ENCODE peak calls at places on chromosome 3, in six cellular contexts. One of them, this sample, is unnamed.
A peak's percentile ranks its signal among the peaks of the same experiment; 100 is the strongest.

GRCh38 chr3:183073839-183074615 is 25.3 kb downstream of the MCCC1 start:
- DNase-seq in choroid plexus epithelial cell: no peak
- DNase-seq in gastrocnemius medialis: no peak
- DNase-seq in left cardiac atrium: no peak
- DNase-seq in uterus: no peak
- DNase-seq in activated CD4-positive, CD25-positive, alpha-beta regulatory T cell: no peak
- DNase-seq in this sample: no peak

GRCh38 chr3:150194957-150195356 is 213.1 kb upstream of the TSC22D2 start:
- DNase-seq in left cardiac atrium: no peak
- DNase-seq in gastrocnemius medialis: no peak
- DNase-seq in choroid plexus epithelial cell: no peak
- DNase-seq in activated CD4-positive, CD25-positive, alpha-beta regulatory T cell: no peak
- DNase-seq in uterus: no peak
- DNase-seq in this sample: no peak

GRCh38 chr3:170307998-170308398 is 49.5 kb upstream of the SKIL start:
- DNase-seq in gastrocnemius medialis: no peak
- DNase-seq in choroid plexus epithelial cell: no peak
- DNase-seq in activated CD4-positive, CD25-positive, alpha-beta regulatory T cell: no peak
- DNase-seq in left cardiac atrium: no peak
- DNase-seq in uterus: no peak
- DNase-seq in this sample: no peak

GRCh38 chr3:114706591-114707224 is 412.9 kb downstream of the TIGIT start:
- DNase-seq in uterus: no peak
- DNase-seq in activated CD4-positive, CD25-positive, alpha-beta regulatory T cell: no peak
- DNase-seq in left cardiac atrium: no peak
- DNase-seq in gastrocnemius medialis: peak; percentile 28
- DNase-seq in choroid plexus epithelial cell: peak; percentile 47
- DNase-seq in this sample: no peak

GRCh38 chr3:107752202-107752990 is 229.6 kb downstream of the BBX start:
- DNase-seq in choroid plexus epithelial cell: peak; percentile 68
- DNase-seq in left cardiac atrium: no peak
- DNase-seq in gastrocnemius medialis: no peak
- DNase-seq in activated CD4-positive, CD25-positive, alpha-beta regulatory T cell: no peak
- DNase-seq in uterus: no peak
- DNase-seq in this sample: no peak

GRCh38 chr3:190481779-190482178 is 32.1 kb upstream of the TMEM207 start:
- DNase-seq in gastrocnemius medialis: no peak
- DNase-seq in activated CD4-positive, CD25-positive, alpha-beta regulatory T cell: no peak
- DNase-seq in uterus: no peak
- DNase-seq in choroid plexus epithelial cell: no peak
- DNase-seq in left cardiac atrium: no peak
- DNase-seq in this sample: no peak

GRCh38 chr3:160808838-160809237 is 52.8 kb downstream of the PPM1L start:
- DNase-seq in gastrocnemius medialis: peak; percentile 69
- DNase-seq in left cardiac atrium: peak; percentile 39
- DNase-seq in uterus: no peak
- DNase-seq in choroid plexus epithelial cell: no peak
- DNase-seq in activated CD4-positive, CD25-positive, alpha-beta regulatory T cell: no peak
- DNase-seq in this sample: peak; percentile 77

GRCh38 chr3:19934098-19934566 is at the start of gene EFHB:
- DNase-seq in gastrocnemius medialis: no peak
- DNase-seq in left cardiac atrium: peak; percentile 44
- DNase-seq in uterus: no peak
- DNase-seq in choroid plexus epithelial cell: peak; percentile 50
- DNase-seq in activated CD4-positive, CD25-positive, alpha-beta regulatory T cell: no peak
- DNase-seq in this sample: no peak

GRCh38 chr3:161104561-161105551 is at the start of gene B3GALNT1:
- DNase-seq in gastrocnemius medialis: no peak
- DNase-seq in left cardiac atrium: peak; percentile 71
- DNase-seq in choroid plexus epithelial cell: peak; percentile 50
- DNase-seq in uterus: peak; percentile 40
- DNase-seq in activated CD4-positive, CD25-positive, alpha-beta regulatory T cell: no peak
- DNase-seq in this sample: peak; percentile 78

GRCh38 chr3:194756460-194757355 is 71.0 kb downstream of the FAM43A start:
- DNase-seq in gastrocnemius medialis: peak; percentile 54
- DNase-seq in choroid plexus epithelial cell: no peak
- DNase-seq in left cardiac atrium: no peak
- DNase-seq in activated CD4-positive, CD25-positive, alpha-beta regulatory T cell: no peak
- DNase-seq in uterus: peak; percentile 28
- DNase-seq in this sample: no peak

GRCh38 chr3:36734742-36735141 is 29.6 kb downstream of the DCLK3 start:
- DNase-seq in left cardiac atrium: no peak
- DNase-seq in activated CD4-positive, CD25-positive, alpha-beta regulatory T cell: no peak
- DNase-seq in choroid plexus epithelial cell: peak; percentile 3
- DNase-seq in uterus: no peak
- DNase-seq in gastrocnemius medialis: no peak
- DNase-seq in this sample: no peak

GRCh38 chr3:127016043-127016343 is 33.1 kb downstream of the PLXNA1 start:
- DNase-seq in left cardiac atrium: no peak
- DNase-seq in gastrocnemius medialis: no peak
- DNase-seq in choroid plexus epithelial cell: no peak
- DNase-seq in uterus: no peak
- DNase-seq in activated CD4-positive, CD25-positive, alpha-beta regulatory T cell: no peak
- DNase-seq in this sample: no peak

GRCh38 chr3:37210230-37210629 is 35.8 kb upstream of the LRRFIP2 start:
- DNase-seq in uterus: no peak
- DNase-seq in left cardiac atrium: no peak
- DNase-seq in activated CD4-positive, CD25-positive, alpha-beta regulatory T cell: no peak
- DNase-seq in choroid plexus epithelial cell: peak; percentile 36
- DNase-seq in gastrocnemius medialis: no peak
- DNase-seq in this sample: no peak

GRCh38 chr3:65170357-65171090 is 482.7 kb upstream of the ADAMTS9 start:
- DNase-seq in choroid plexus epithelial cell: peak; percentile 80
- DNase-seq in uterus: peak; percentile 81
- DNase-seq in left cardiac atrium: peak; percentile 93
- DNase-seq in activated CD4-positive, CD25-positive, alpha-beta regulatory T cell: no peak
- DNase-seq in gastrocnemius medialis: peak; percentile 41
- DNase-seq in this sample: peak; percentile 85

GRCh38 chr3:85571835-85572234 is 613.0 kb downstream of the CADM2 start:
- DNase-seq in choroid plexus epithelial cell: peak; percentile 68
- DNase-seq in gastrocnemius medialis: peak; percentile 10
- DNase-seq in left cardiac atrium: no peak
- DNase-seq in activated CD4-positive, CD25-positive, alpha-beta regulatory T cell: no peak
- DNase-seq in uterus: no peak
- DNase-seq in this sample: no peak